ENCODE peak calls at places on chromosomes 13 and 19, in seven cellular contexts. One of them, this sample, is unnamed.

GRCh38 chr19:13103961-13104847 is 1.5 kb upstream of the LYL1 start:
- DNase-seq in cardiac fibroblast: no peak
- DNase-seq in EH: no peak
- DNase-seq in RWPE1: no peak
- DNase-seq in smooth muscle cell of the brain vasculature: no peak
- DNase-seq in fibroblast of lung: no peak
- DNase-seq in hypothalamus: peak; percentile 36
- DNase-seq in this sample: peak; percentile 81

GRCh38 chr19:56710437-56710836 is 38.9 kb upstream of the ZNF835 start:
- DNase-seq in fibroblast of lung: no peak
- DNase-seq in EH: no peak
- DNase-seq in hypothalamus: no peak
- DNase-seq in cardiac fibroblast: no peak
- DNase-seq in RWPE1: no peak
- DNase-seq in smooth muscle cell of the brain vasculature: no peak
- DNase-seq in this sample: no peak

GRCh38 chr13:99614465-99614885 is 113.2 kb downstream of the TM9SF2 start:
- DNase-seq in RWPE1: peak; percentile 77
- DNase-seq in EH: peak; percentile 16
- DNase-seq in smooth muscle cell of the brain vasculature: no peak
- DNase-seq in cardiac fibroblast: peak; percentile 25
- DNase-seq in hypothalamus: no peak
- DNase-seq in fibroblast of lung: no peak
- DNase-seq in this sample: peak; percentile 66

GRCh38 chr13:43797869-43798268 is 11.1 kb upstream of the ENOX1 start:
- DNase-seq in hypothalamus: no peak
- DNase-seq in smooth muscle cell of the brain vasculature: no peak
- DNase-seq in cardiac fibroblast: peak; percentile 36
- DNase-seq in RWPE1: no peak
- DNase-seq in fibroblast of lung: peak; percentile 38
- DNase-seq in EH: peak; percentile 26
- DNase-seq in this sample: no peak

GRCh38 chr13:110528911-110529310 is 32.6 kb downstream of the RAB20 start:
- DNase-seq in fibroblast of lung: no peak
- DNase-seq in RWPE1: no peak
- DNase-seq in cardiac fibroblast: no peak
- DNase-seq in hypothalamus: no peak
- DNase-seq in smooth muscle cell of the brain vasculature: no peak
- DNase-seq in EH: no peak
- DNase-seq in this sample: no peak

GRCh38 chr13:109704771-109705628 is 81.4 kb downstream of the IRS2 start:
- DNase-seq in hypothalamus: no peak
- DNase-seq in cardiac fibroblast: peak; percentile 28
- DNase-seq in smooth muscle cell of the brain vasculature: no peak
- DNase-seq in EH: no peak
- DNase-seq in fibroblast of lung: peak; percentile 32
- DNase-seq in RWPE1: peak; percentile 51
- DNase-seq in this sample: no peak

GRCh38 chr13:59266478-59267063 is 897.2 kb downstream of the DIAPH3 start:
- DNase-seq in hypothalamus: no peak
- DNase-seq in cardiac fibroblast: peak; percentile 14
- DNase-seq in fibroblast of lung: no peak
- DNase-seq in smooth muscle cell of the brain vasculature: no peak
- DNase-seq in RWPE1: no peak
- DNase-seq in EH: peak; percentile 12
- DNase-seq in this sample: no peak

GRCh38 chr19:38441660-38442348 is 8.3 kb downstream of the RYR1 start:
- DNase-seq in hypothalamus: no peak
- DNase-seq in cardiac fibroblast: peak; percentile 19
- DNase-seq in RWPE1: no peak
- DNase-seq in fibroblast of lung: no peak
- DNase-seq in EH: peak; percentile 7
- DNase-seq in smooth muscle cell of the brain vasculature: no peak
- DNase-seq in this sample: peak; percentile 91

GRCh38 chr19:44587863-44588752 is 25.3 kb upstream of the IGSF23 start:
- DNase-seq in smooth muscle cell of the brain vasculature: no peak
- DNase-seq in hypothalamus: no peak
- DNase-seq in fibroblast of lung: peak; percentile 99
- DNase-seq in EH: peak; percentile 98
- DNase-seq in RWPE1: peak; percentile 81
- DNase-seq in cardiac fibroblast: peak; percentile 90
- DNase-seq in this sample: no peak

GRCh38 chr19:56566904-56567273 is 379 bp upstream of the ZNF470 start:
- DNase-seq in RWPE1: peak; percentile 26
- DNase-seq in EH: peak; percentile 44
- DNase-seq in smooth muscle cell of the brain vasculature: peak; percentile 1
- DNase-seq in cardiac fibroblast: peak; percentile 51
- DNase-seq in fibroblast of lung: peak; percentile 44
- DNase-seq in hypothalamus: no peak
- DNase-seq in this sample: peak; percentile 46

GRCh38 chr13:95447766-95448165 is 104.8 kb upstream of the CLDN10 start:
- DNase-seq in smooth muscle cell of the brain vasculature: no peak
- DNase-seq in hypothalamus: no peak
- DNase-seq in fibroblast of lung: no peak
- DNase-seq in RWPE1: no peak
- DNase-seq in EH: no peak
- DNase-seq in cardiac fibroblast: no peak
- DNase-seq in this sample: peak; percentile 22

GRCh38 chr13:50644081-50644871 is 199.2 kb downstream of the DLEU7 start:
- DNase-seq in EH: peak; percentile 51
- DNase-seq in hypothalamus: no peak
- DNase-seq in RWPE1: peak; percentile 54
- DNase-seq in cardiac fibroblast: no peak
- DNase-seq in fibroblast of lung: no peak
- DNase-seq in smooth muscle cell of the brain vasculature: no peak
- DNase-seq in this sample: no peak

GRCh38 chr13:105773887-105774538 is 761.4 kb downstream of the EFNB2 start:
- DNase-seq in fibroblast of lung: peak; percentile 30
- DNase-seq in smooth muscle cell of the brain vasculature: no peak
- DNase-seq in EH: peak; percentile 1
- DNase-seq in RWPE1: no peak
- DNase-seq in cardiac fibroblast: peak; percentile 9
- DNase-seq in hypothalamus: no peak
- DNase-seq in this sample: no peak

GRCh38 chr19:6414033-6414643 is 10.5 kb downstream of the KHSRP start:
- DNase-seq in RWPE1: no peak
- DNase-seq in hypothalamus: no peak
- DNase-seq in smooth muscle cell of the brain vasculature: no peak
- DNase-seq in EH: no peak
- DNase-seq in cardiac fibroblast: no peak
- DNase-seq in fibroblast of lung: no peak
- DNase-seq in this sample: peak; percentile 73

GRCh38 chr19:30342901-30343300 is 29.3 kb upstream of the ZNF536 start:
- DNase-seq in cardiac fibroblast: no peak
- DNase-seq in smooth muscle cell of the brain vasculature: no peak
- DNase-seq in EH: no peak
- DNase-seq in fibroblast of lung: no peak
- DNase-seq in RWPE1: no peak
- DNase-seq in hypothalamus: no peak
- DNase-seq in this sample: no peak

GRCh38 chr19:1847684-1848398 is 442 bp downstream of the REXO1 start:
- DNase-seq in cardiac fibroblast: peak; percentile 56
- DNase-seq in fibroblast of lung: peak; percentile 37
- DNase-seq in hypothalamus: no peak
- DNase-seq in smooth muscle cell of the brain vasculature: no peak
- DNase-seq in RWPE1: no peak
- DNase-seq in EH: peak; percentile 59
- DNase-seq in this sample: peak; percentile 76

GRCh38 chr19:15432629-15433518 is 14.1 kb upstream of the AKAP8L start:
- DNase-seq in RWPE1: peak; percentile 98
- DNase-seq in fibroblast of lung: peak; percentile 88
- DNase-seq in hypothalamus: peak; percentile 87
- DNase-seq in smooth muscle cell of the brain vasculature: peak; percentile 77
- DNase-seq in EH: peak; percentile 89
- DNase-seq in cardiac fibroblast: peak; percentile 88
- DNase-seq in this sample: peak; percentile 92

GRCh38 chr19:23481043-23481442 is 85.8 kb upstream of the ZNF91 start:
- DNase-seq in EH: no peak
- DNase-seq in hypothalamus: no peak
- DNase-seq in RWPE1: peak; percentile 13
- DNase-seq in fibroblast of lung: no peak
- DNase-seq in smooth muscle cell of the brain vasculature: no peak
- DNase-seq in cardiac fibroblast: no peak
- DNase-seq in this sample: no peak

GRCh38 chr13:49561064-49561410 is 24.3 kb downstream of the RCBTB1 start:
- DNase-seq in smooth muscle cell of the brain vasculature: no peak
- DNase-seq in hypothalamus: no peak
- DNase-seq in EH: no peak
- DNase-seq in RWPE1: no peak
- DNase-seq in cardiac fibroblast: no peak
- DNase-seq in fibroblast of lung: no peak
- DNase-seq in this sample: no peak

GRCh38 chr19:35430382-35431146 is 17.5 kb upstream of the FFAR2 start:
- DNase-seq in hypothalamus: no peak
- DNase-seq in EH: no peak
- DNase-seq in RWPE1: no peak
- DNase-seq in smooth muscle cell of the brain vasculature: no peak
- DNase-seq in fibroblast of lung: peak; percentile 37
- DNase-seq in cardiac fibroblast: no peak
- DNase-seq in this sample: no peak

GRCh38 chr19:17784201-17785008 is 10.5 kb upstream of the B3GNT3 start:
- DNase-seq in cardiac fibroblast: peak; percentile 75
- DNase-seq in hypothalamus: peak; percentile 17
- DNase-seq in RWPE1: peak; percentile 55
- DNase-seq in fibroblast of lung: peak; percentile 60
- DNase-seq in EH: peak; percentile 67
- DNase-seq in smooth muscle cell of the brain vasculature: peak; percentile 29
- DNase-seq in this sample: peak; percentile 94

GRCh38 chr13:108267338-108267737 is 2.2 kb upstream of the TNFSF13B start:
- DNase-seq in EH: no peak
- DNase-seq in smooth muscle cell of the brain vasculature: no peak
- DNase-seq in RWPE1: no peak
- DNase-seq in cardiac fibroblast: no peak
- DNase-seq in fibroblast of lung: no peak
- DNase-seq in hypothalamus: no peak
- DNase-seq in this sample: no peak